ENCODE peak calls at places on chromosomes 7 and 10, in ten cellular contexts. One of them, this sample, is unnamed.

GRCh38 chr7:24576171-24577052 is 3.2 kb downstream of the PALS2 start:
- DNase-seq in transverse colon: no peak
- DNase-seq in Calu3: peak
- DNase-seq in fibroblast of lung: peak
- DNase-seq in neural progenitor cell: peak
- DNase-seq in heart right ventricle: no peak
- DNase-seq in cardiac muscle cell: peak
- DNase-seq in left ventricle myocardium inferior: no peak
- DNase-seq in colonic mucosa: peak
- DNase-seq in IMR-90: peak
- DNase-seq in this sample: no peak

GRCh38 chr7:43686991-43687390 is 42.3 kb downstream of the COA1 start:
- DNase-seq in transverse colon: no peak
- DNase-seq in Calu3: no peak
- DNase-seq in fibroblast of lung: peak
- DNase-seq in neural progenitor cell: no peak
- DNase-seq in heart right ventricle: no peak
- DNase-seq in cardiac muscle cell: no peak
- DNase-seq in left ventricle myocardium inferior: no peak
- DNase-seq in colonic mucosa: no peak
- DNase-seq in IMR-90: no peak
- DNase-seq in this sample: no peak

GRCh38 chr7:7054252-7054830 is 128.0 kb upstream of the C1GALT1 start:
- DNase-seq in transverse colon: no peak
- DNase-seq in Calu3: no peak
- DNase-seq in fibroblast of lung: no peak
- DNase-seq in neural progenitor cell: no peak
- DNase-seq in heart right ventricle: no peak
- DNase-seq in cardiac muscle cell: no peak
- DNase-seq in left ventricle myocardium inferior: no peak
- DNase-seq in colonic mucosa: no peak
- DNase-seq in IMR-90: no peak
- DNase-seq in this sample: no peak

GRCh38 chr7:134778941-134779740 is at the start of gene CALD1:
- DNase-seq in transverse colon: peak
- DNase-seq in Calu3: peak
- DNase-seq in fibroblast of lung: peak
- DNase-seq in neural progenitor cell: peak
- DNase-seq in heart right ventricle: peak
- DNase-seq in cardiac muscle cell: peak
- DNase-seq in left ventricle myocardium inferior: peak
- DNase-seq in colonic mucosa: peak
- DNase-seq in IMR-90: peak
- DNase-seq in this sample: peak

GRCh38 chr10:70347321-70347720 is 35.1 kb downstream of the LRRC20 start:
- DNase-seq in transverse colon: no peak
- DNase-seq in Calu3: no peak
- DNase-seq in fibroblast of lung: no peak
- DNase-seq in neural progenitor cell: no peak
- DNase-seq in heart right ventricle: no peak
- DNase-seq in cardiac muscle cell: no peak
- DNase-seq in left ventricle myocardium inferior: no peak
- DNase-seq in colonic mucosa: no peak
- DNase-seq in IMR-90: no peak
- DNase-seq in this sample: no peak

GRCh38 chr10:5888352-5888751 is 1.3 kb downstream of the ANKRD16 start:
- DNase-seq in transverse colon: no peak
- DNase-seq in Calu3: no peak
- DNase-seq in fibroblast of lung: peak
- DNase-seq in neural progenitor cell: no peak
- DNase-seq in heart right ventricle: no peak
- DNase-seq in cardiac muscle cell: peak
- DNase-seq in left ventricle myocardium inferior: no peak
- DNase-seq in colonic mucosa: peak
- DNase-seq in IMR-90: peak
- DNase-seq in this sample: no peak

GRCh38 chr10:27998178-27998953 is 513 bp downstream of the ODAD2 start:
- DNase-seq in transverse colon: peak
- DNase-seq in Calu3: peak
- DNase-seq in fibroblast of lung: peak
- DNase-seq in neural progenitor cell: peak
- DNase-seq in heart right ventricle: peak
- DNase-seq in cardiac muscle cell: peak
- DNase-seq in left ventricle myocardium inferior: peak
- DNase-seq in colonic mucosa: no peak
- DNase-seq in IMR-90: peak
- DNase-seq in this sample: peak

GRCh38 chr7:112963634-112964033 is 123.0 kb downstream of the GPR85 start:
- DNase-seq in transverse colon: no peak
- DNase-seq in Calu3: no peak
- DNase-seq in fibroblast of lung: no peak
- DNase-seq in neural progenitor cell: no peak
- DNase-seq in heart right ventricle: no peak
- DNase-seq in cardiac muscle cell: no peak
- DNase-seq in left ventricle myocardium inferior: no peak
- DNase-seq in colonic mucosa: no peak
- DNase-seq in IMR-90: no peak
- DNase-seq in this sample: no peak

GRCh38 chr10:16816142-16816541 is 1.1 kb downstream of the RSU1 start:
- DNase-seq in transverse colon: no peak
- DNase-seq in Calu3: peak
- DNase-seq in fibroblast of lung: no peak
- DNase-seq in neural progenitor cell: no peak
- DNase-seq in heart right ventricle: no peak
- DNase-seq in cardiac muscle cell: no peak
- DNase-seq in left ventricle myocardium inferior: no peak
- DNase-seq in colonic mucosa: peak
- DNase-seq in IMR-90: no peak
- DNase-seq in this sample: no peak
- TF ChIP-seq CTCF in transverse colon: no peak
- TF ChIP-seq CTCF in Calu3: no peak
- TF ChIP-seq CTCF in fibroblast of lung: no peak
- TF ChIP-seq CTCF in neural progenitor cell: no peak
- TF ChIP-seq CTCF in heart right ventricle: peak
- TF ChIP-seq CTCF in cardiac muscle cell: no peak
- TF ChIP-seq CTCF in left ventricle myocardium inferior: no peak
- TF ChIP-seq CTCF in colonic mucosa: no peak
- TF ChIP-seq CTCF in IMR-90: no peak
- TF ChIP-seq CTCF in this sample: no peak

DNA sequence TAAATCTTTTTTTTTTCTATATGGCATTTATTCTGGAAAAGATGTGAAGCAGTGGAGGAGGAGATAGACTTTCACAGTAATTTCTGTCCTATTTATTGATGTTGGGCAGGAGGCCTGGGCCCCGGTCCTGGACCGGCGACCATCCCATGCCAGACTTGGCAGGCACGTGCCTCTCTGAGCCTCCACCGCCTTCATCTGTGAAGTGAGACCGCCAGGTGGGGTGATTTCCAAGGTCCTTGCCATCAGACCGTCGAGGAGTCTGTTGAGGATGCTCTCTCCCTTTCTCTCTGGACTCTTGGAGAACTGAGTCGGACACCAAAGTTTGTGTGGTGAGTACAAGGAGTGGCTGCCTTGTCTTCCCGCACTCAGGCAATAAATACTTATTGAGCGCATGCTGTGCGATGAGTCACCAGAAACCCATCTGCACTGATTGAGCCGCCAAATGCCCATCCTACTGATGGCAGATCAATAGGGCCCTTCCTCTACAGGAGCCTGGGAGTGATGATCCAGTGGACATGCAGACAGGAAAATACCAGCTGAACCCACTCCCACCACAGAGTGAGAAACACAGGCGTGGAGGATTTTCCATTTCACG is 11.3 kb upstream of the PRKAG2 start:
- DNase-seq in transverse colon: no peak
- DNase-seq in Calu3: peak
- DNase-seq in fibroblast of lung: no peak
- DNase-seq in neural progenitor cell: peak
- DNase-seq in heart right ventricle: no peak
- DNase-seq in cardiac muscle cell: no peak
- DNase-seq in left ventricle myocardium inferior: no peak
- DNase-seq in colonic mucosa: no peak
- DNase-seq in IMR-90: no peak
- DNase-seq in this sample: no peak
- TF ChIP-seq CTCF in transverse colon: no peak
- TF ChIP-seq CTCF in Calu3: no peak
- TF ChIP-seq CTCF in fibroblast of lung: no peak
- TF ChIP-seq CTCF in neural progenitor cell: peak
- TF ChIP-seq CTCF in heart right ventricle: no peak
- TF ChIP-seq CTCF in cardiac muscle cell: no peak
- TF ChIP-seq CTCF in left ventricle myocardium inferior: no peak
- TF ChIP-seq CTCF in colonic mucosa: no peak
- TF ChIP-seq CTCF in IMR-90: no peak
- TF ChIP-seq CTCF in this sample: no peak

GRCh38 chr7:128209229-128210035 is 31.6 kb upstream of the LEP start:
- DNase-seq in transverse colon: peak
- DNase-seq in Calu3: peak
- DNase-seq in fibroblast of lung: peak
- DNase-seq in neural progenitor cell: peak
- DNase-seq in heart right ventricle: peak
- DNase-seq in cardiac muscle cell: peak
- DNase-seq in left ventricle myocardium inferior: peak
- DNase-seq in colonic mucosa: peak
- DNase-seq in IMR-90: peak
- DNase-seq in this sample: peak
- TF ChIP-seq CTCF in transverse colon: peak
- TF ChIP-seq CTCF in Calu3: peak
- TF ChIP-seq CTCF in fibroblast of lung: peak
- TF ChIP-seq CTCF in neural progenitor cell: peak
- TF ChIP-seq CTCF in heart right ventricle: peak
- TF ChIP-seq CTCF in cardiac muscle cell: peak
- TF ChIP-seq CTCF in left ventricle myocardium inferior: peak
- TF ChIP-seq CTCF in colonic mucosa: peak
- TF ChIP-seq CTCF in IMR-90: peak
- TF ChIP-seq CTCF in this sample: peak

GRCh38 chr7:116451958-116452729 is 47.4 kb upstream of the CAV2 start:
- DNase-seq in transverse colon: no peak
- DNase-seq in Calu3: no peak
- DNase-seq in fibroblast of lung: no peak
- DNase-seq in neural progenitor cell: no peak
- DNase-seq in heart right ventricle: no peak
- DNase-seq in cardiac muscle cell: no peak
- DNase-seq in left ventricle myocardium inferior: no peak
- DNase-seq in colonic mucosa: no peak
- DNase-seq in IMR-90: no peak
- DNase-seq in this sample: no peak
- TF ChIP-seq CTCF in transverse colon: no peak
- TF ChIP-seq CTCF in Calu3: no peak
- TF ChIP-seq CTCF in fibroblast of lung: no peak
- TF ChIP-seq CTCF in neural progenitor cell: peak
- TF ChIP-seq CTCF in heart right ventricle: no peak
- TF ChIP-seq CTCF in cardiac muscle cell: no peak
- TF ChIP-seq CTCF in left ventricle myocardium inferior: peak
- TF ChIP-seq CTCF in colonic mucosa: no peak
- TF ChIP-seq CTCF in IMR-90: no peak
- TF ChIP-seq CTCF in this sample: no peak